ENCODE peak calls at places on chromosome 10, in seven cellular contexts. D, I, F, E, W, V and B are unnamed samples.
A peak's percentile ranks its signal among the peaks of the same experiment; 100 is the strongest.

GRCh38 chr10:76881477-76882220 is 756.0 kb downstream of the KCNMA1 start:
- DNase-seq in D (no peak), I (no peak), F (no peak), E (no peak), W (no peak), V (no peak), B (no peak)

GRCh38 chr10:92914478-92915066 is 66.3 kb downstream of the EXOC6 start:
- DNase-seq in D (peak; percentile 39), I (peak; percentile 11), F (no peak), E (peak; percentile 45), W (no peak), V (peak; percentile 68), B (peak; percentile 49)

GRCh38 chr10:2908851-2909630 is 158.3 kb upstream of the PFKP start:
- DNase-seq in D (no peak), I (no peak), F (no peak), E (no peak), W (no peak), V (no peak), B (no peak)

GRCh38 chr10:124180947-124181549 is 87.7 kb upstream of the CHST15 start:
- DNase-seq in D (peak; percentile 33), I (no peak), F (no peak), E (no peak), W (peak; percentile 10), V (no peak), B (peak; percentile 75)

GRCh38 chr10:17435187-17435586 is 19.2 kb downstream of the ST8SIA6 start:
- DNase-seq in D (no peak), I (no peak), F (no peak), E (no peak), W (no peak), V (no peak), B (no peak)

GRCh38 chr10:132001238-132001977 is 19.7 kb upstream of the BNIP3 start:
- DNase-seq in D (no peak), I (no peak), F (no peak), E (no peak), W (no peak), V (peak; percentile 29), B (no peak)

GRCh38 chr10:95429639-95430038 is 131.5 kb downstream of the SORBS1 start:
- DNase-seq in D (peak; percentile 85), I (no peak), F (no peak), E (no peak), W (peak; percentile 91), V (no peak), B (no peak)

GRCh38 chr10:112732277-112732891 is 217.7 kb upstream of the TCF7L2 start:
- DNase-seq in D (no peak), I (no peak), F (no peak), E (no peak), W (no peak), V (no peak), B (no peak)

GRCh38 chr10:43816351-43817321 is 168.0 kb upstream of the ZNF32 start:
- DNase-seq in D (no peak), I (peak; percentile 71), F (no peak), E (peak; percentile 63), W (no peak), V (no peak), B (peak; percentile 64)

GRCh38 chr10:97217299-97217698 is 31.5 kb upstream of the SLIT1 start:
- DNase-seq in D (no peak), I (no peak), F (no peak), E (no peak), W (no peak), V (no peak), B (no peak)

GRCh38 chr10:110793887-110794286 is 77.8 kb upstream of the PDCD4 start:
- DNase-seq in D (no peak), I (no peak), F (no peak), E (no peak), W (no peak), V (no peak), B (peak; percentile 66)

GRCh38 chr10:113127285-113128283 is 177.5 kb downstream of the TCF7L2 start:
- DNase-seq in D (no peak), I (no peak), F (no peak), E (no peak), W (no peak), V (no peak), B (no peak)

GRCh38 chr10:86960863-86961434 is 2.5 kb downstream of the SNCG start:
- DNase-seq in D (no peak), I (no peak), F (peak; percentile 31), E (peak; percentile 18), W (no peak), V (no peak), B (no peak)

GRCh38 chr10:83346216-83346910 is 792.9 kb upstream of the GHITM start:
- DNase-seq in D (no peak), I (no peak), F (no peak), E (no peak), W (peak; percentile 56), V (no peak), B (peak; percentile 39)

GRCh38 chr10:32985341-32985764 is 27.3 kb upstream of the ITGB1 start:
- DNase-seq in D (no peak), I (no peak), F (no peak), E (no peak), W (no peak), V (no peak), B (no peak)

GRCh38 chr10:83212632-83213349 is 926.5 kb upstream of the GHITM start:
- DNase-seq in D (no peak), I (no peak), F (no peak), E (no peak), W (peak; percentile 0), V (no peak), B (no peak)

GRCh38 chr10:628386-629045 is 61.0 kb downstream of the DIP2C start:
- DNase-seq in D (no peak), I (no peak), F (peak; percentile 66), E (no peak), W (no peak), V (no peak), B (no peak)

GRCh38 chr10:26242752-26243151 is 26.2 kb downstream of the GAD2 start:
- DNase-seq in D (no peak), I (no peak), F (no peak), E (no peak), W (no peak), V (no peak), B (no peak)

GRCh38 chr10:547591-548081 is 141.8 kb downstream of the DIP2C start:
- DNase-seq in D (no peak), I (no peak), F (no peak), E (no peak), W (no peak), V (no peak), B (no peak)

GRCh38 chr10:13848530-13849425 is 262.0 kb downstream of the PRPF18 start:
- DNase-seq in D (no peak), I (no peak), F (no peak), E (no peak), W (no peak), V (no peak), B (no peak)

GRCh38 chr10:4810093-4810492 is 15.9 kb upstream of the AKR1E2 start:
- DNase-seq in D (no peak), I (no peak), F (no peak), E (no peak), W (no peak), V (no peak), B (peak; percentile 23)
- H3K27ac ChIP-seq in D (no peak overlapping the region), I (no peak overlapping the region), F (no peak overlapping the region), E (no peak overlapping the region), W (no peak overlapping the region), V (no peak overlapping the region), B (no peak overlapping the region)

DNA sequence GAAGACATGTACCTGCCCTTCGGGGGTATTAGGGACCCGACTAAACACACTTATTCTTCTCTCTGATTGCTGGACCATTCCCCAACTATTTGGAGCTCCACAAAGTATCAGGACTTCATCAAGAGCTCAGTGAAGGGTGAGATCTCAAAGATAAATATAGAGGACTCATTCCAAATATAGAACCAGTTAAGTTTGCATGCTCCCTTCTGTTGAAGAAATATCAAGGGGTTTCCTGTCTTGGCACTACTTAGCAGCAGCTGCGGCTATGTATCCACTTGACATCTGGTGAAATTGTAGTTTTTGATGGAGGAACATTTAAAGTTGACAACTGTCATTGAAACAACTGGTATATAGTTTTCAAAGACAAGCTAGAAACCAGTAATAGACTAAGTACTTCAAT is 1.1 kb upstream of the SPAG6 start:
- DNase-seq in D (no peak), I (no peak), F (no peak), E (no peak), W (no peak), V (no peak), B (no peak)
- H3K27ac ChIP-seq in D (no peak overlapping the region), I (no peak overlapping the region), F (no peak overlapping the region), E (no peak overlapping the region), W (no peak overlapping the region), V (no peak overlapping the region), B (no peak overlapping the region)

GRCh38 chr10:80188713-80189112 is 16.6 kb downstream of the ANXA11 start:
- DNase-seq in D (no peak), I (no peak), F (no peak), E (no peak), W (no peak), V (no peak), B (no peak)
- H3K27ac ChIP-seq in D (no peak overlapping the region), I (peak overlapping the region; percentile 68), F (peak overlapping the region; percentile 14), E (peak overlapping the region; percentile 28), W (no peak overlapping the region), V (no peak overlapping the region), B (no peak overlapping the region)

DNA sequence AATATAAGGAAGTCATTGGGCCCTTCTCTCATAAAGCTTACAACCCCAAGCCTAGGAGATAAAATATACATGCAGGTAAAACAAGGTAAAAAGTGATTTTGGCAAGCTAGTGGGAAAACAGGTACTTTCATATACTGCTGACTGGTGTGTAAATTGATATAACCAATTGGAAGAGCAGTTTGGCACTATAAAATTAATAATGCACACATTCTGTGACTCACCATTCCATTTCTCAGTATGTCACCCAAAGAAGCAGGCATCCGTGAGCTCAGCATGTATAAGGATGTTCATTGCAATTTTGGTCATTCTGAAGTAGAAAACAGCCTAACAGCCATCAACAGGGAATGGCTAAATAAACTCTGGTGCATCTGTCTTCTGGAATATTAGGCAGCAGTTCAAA is 2.9 kb downstream of the MACROH2A2 start:
- DNase-seq in D (peak; percentile 31), I (no peak), F (no peak), E (no peak), W (peak; percentile 12), V (no peak), B (no peak)
- H3K27ac ChIP-seq in D (no peak overlapping the region), I (no peak overlapping the region), F (no peak overlapping the region), E (no peak overlapping the region), W (no peak overlapping the region), V (no peak overlapping the region), B (no peak overlapping the region)

DNA sequence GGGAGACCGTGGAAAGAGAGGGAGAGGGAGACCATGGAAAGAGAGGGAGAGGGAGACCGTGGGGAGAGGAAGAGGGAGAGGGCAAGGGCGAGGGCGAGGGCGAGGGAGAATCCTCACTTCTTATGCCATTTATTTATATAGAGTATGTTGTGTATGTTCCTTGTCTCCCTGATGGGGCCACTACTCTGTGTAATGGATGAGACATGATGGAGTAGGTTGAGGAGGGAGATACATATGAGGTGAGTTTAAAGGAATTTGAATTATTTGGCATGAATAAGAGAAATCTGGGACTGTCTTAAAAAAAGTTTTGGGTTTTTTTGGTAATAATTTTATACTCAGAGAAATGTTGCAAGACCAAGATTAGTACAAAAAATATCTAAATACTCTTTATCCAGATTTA is 20.0 kb downstream of the CCSER2 start:
- DNase-seq in D (peak; percentile 49), I (no peak), F (no peak), E (no peak), W (no peak), V (no peak), B (peak; percentile 35)
- H3K27ac ChIP-seq in D (peak overlapping the region; percentile 59), I (no peak overlapping the region), F (no peak overlapping the region), E (peak overlapping the region; percentile 74), W (peak overlapping the region; percentile 33), V (no peak overlapping the region), B (peak overlapping the region; percentile 65)